ENCODE peak calls at places on chromosomes 5 and 9, in eight cellular contexts. One of them, this sample, is unnamed.

GRCh38 chr5:534006-534742 is 9.9 kb upstream of the SLC9A3 start:
- DNase-seq in activated CD4-positive, alpha-beta memory T cell treated with anti-CD3 and anti-CD28 coated beads for 36 hours: no peak
- DNase-seq in activated CD4-positive, alpha-beta T cell treated with anti-CD3 and anti-CD28 coated beads, Interleukin-2, amount 50 U/mL, for 1 hour: no peak
- DNase-seq in mesendoderm: no peak
- DNase-seq in HepG2: no peak
- DNase-seq in colonic mucosa: no peak
- DNase-seq in iris pigment epithelial cell: no peak
- DNase-seq in AG20443: no peak
- DNase-seq in this sample: no peak

GRCh38 chr5:177399903-177400868 is at the start of gene PFN3:
- DNase-seq in activated CD4-positive, alpha-beta memory T cell treated with anti-CD3 and anti-CD28 coated beads for 36 hours: no peak
- DNase-seq in activated CD4-positive, alpha-beta T cell treated with anti-CD3 and anti-CD28 coated beads, Interleukin-2, amount 50 U/mL, for 1 hour: no peak
- DNase-seq in mesendoderm: no peak
- DNase-seq in HepG2: no peak
- DNase-seq in colonic mucosa: peak; percentile 86
- DNase-seq in iris pigment epithelial cell: peak; percentile 30
- DNase-seq in AG20443: peak; percentile 55
- DNase-seq in this sample: no peak

GRCh38 chr9:7369384-7369821 is 430.2 kb downstream of the DMAC1 start:
- DNase-seq in activated CD4-positive, alpha-beta memory T cell treated with anti-CD3 and anti-CD28 coated beads for 36 hours: no peak
- DNase-seq in activated CD4-positive, alpha-beta T cell treated with anti-CD3 and anti-CD28 coated beads, Interleukin-2, amount 50 U/mL, for 1 hour: no peak
- DNase-seq in mesendoderm: no peak
- DNase-seq in HepG2: no peak
- DNase-seq in colonic mucosa: no peak
- DNase-seq in iris pigment epithelial cell: peak; percentile 1
- DNase-seq in AG20443: no peak
- DNase-seq in this sample: no peak

GRCh38 chr5:133420440-133421301 is 191.7 kb downstream of the FSTL4 start:
- DNase-seq in activated CD4-positive, alpha-beta memory T cell treated with anti-CD3 and anti-CD28 coated beads for 36 hours: no peak
- DNase-seq in activated CD4-positive, alpha-beta T cell treated with anti-CD3 and anti-CD28 coated beads, Interleukin-2, amount 50 U/mL, for 1 hour: no peak
- DNase-seq in mesendoderm: no peak
- DNase-seq in HepG2: no peak
- DNase-seq in colonic mucosa: no peak
- DNase-seq in iris pigment epithelial cell: no peak
- DNase-seq in AG20443: no peak
- DNase-seq in this sample: peak; percentile 28

GRCh38 chr5:130536726-130537125 is 628.3 kb downstream of the HINT1 start:
- DNase-seq in activated CD4-positive, alpha-beta memory T cell treated with anti-CD3 and anti-CD28 coated beads for 36 hours: no peak
- DNase-seq in activated CD4-positive, alpha-beta T cell treated with anti-CD3 and anti-CD28 coated beads, Interleukin-2, amount 50 U/mL, for 1 hour: no peak
- DNase-seq in mesendoderm: no peak
- DNase-seq in HepG2: no peak
- DNase-seq in colonic mucosa: no peak
- DNase-seq in iris pigment epithelial cell: no peak
- DNase-seq in AG20443: no peak
- DNase-seq in this sample: no peak

GRCh38 chr5:133818031-133818431 is 150.4 kb downstream of the C5orf15 start:
- DNase-seq in activated CD4-positive, alpha-beta memory T cell treated with anti-CD3 and anti-CD28 coated beads for 36 hours: no peak
- DNase-seq in activated CD4-positive, alpha-beta T cell treated with anti-CD3 and anti-CD28 coated beads, Interleukin-2, amount 50 U/mL, for 1 hour: no peak
- DNase-seq in mesendoderm: peak; percentile 19
- DNase-seq in HepG2: no peak
- DNase-seq in colonic mucosa: no peak
- DNase-seq in iris pigment epithelial cell: peak; percentile 17
- DNase-seq in AG20443: peak; percentile 45
- DNase-seq in this sample: no peak

GRCh38 chr5:125326114-125326513 is 579.7 kb upstream of the ZNF608 start:
- DNase-seq in activated CD4-positive, alpha-beta memory T cell treated with anti-CD3 and anti-CD28 coated beads for 36 hours: no peak
- DNase-seq in activated CD4-positive, alpha-beta T cell treated with anti-CD3 and anti-CD28 coated beads, Interleukin-2, amount 50 U/mL, for 1 hour: no peak
- DNase-seq in mesendoderm: no peak
- DNase-seq in HepG2: no peak
- DNase-seq in colonic mucosa: peak; percentile 40
- DNase-seq in iris pigment epithelial cell: peak; percentile 89
- DNase-seq in AG20443: peak; percentile 45
- DNase-seq in this sample: no peak

GRCh38 chr5:177390363-177391300 is 6.4 kb downstream of the SLC34A1 start:
- DNase-seq in activated CD4-positive, alpha-beta memory T cell treated with anti-CD3 and anti-CD28 coated beads for 36 hours: peak; percentile 94
- DNase-seq in activated CD4-positive, alpha-beta T cell treated with anti-CD3 and anti-CD28 coated beads, Interleukin-2, amount 50 U/mL, for 1 hour: peak; percentile 86
- DNase-seq in mesendoderm: peak; percentile 94
- DNase-seq in HepG2: peak; percentile 79
- DNase-seq in colonic mucosa: peak; percentile 90
- DNase-seq in iris pigment epithelial cell: peak; percentile 76
- DNase-seq in AG20443: peak; percentile 91
- DNase-seq in this sample: peak; percentile 96

GRCh38 chr9:127771570-127772189 is 6.8 kb downstream of the SH2D3C start:
- DNase-seq in activated CD4-positive, alpha-beta memory T cell treated with anti-CD3 and anti-CD28 coated beads for 36 hours: no peak
- DNase-seq in activated CD4-positive, alpha-beta T cell treated with anti-CD3 and anti-CD28 coated beads, Interleukin-2, amount 50 U/mL, for 1 hour: no peak
- DNase-seq in mesendoderm: no peak
- DNase-seq in HepG2: no peak
- DNase-seq in colonic mucosa: no peak
- DNase-seq in iris pigment epithelial cell: no peak
- DNase-seq in AG20443: no peak
- DNase-seq in this sample: no peak

GRCh38 chr5:53601570-53601969 is 41.1 kb downstream of the NDUFS4 start:
- DNase-seq in activated CD4-positive, alpha-beta memory T cell treated with anti-CD3 and anti-CD28 coated beads for 36 hours: no peak
- DNase-seq in activated CD4-positive, alpha-beta T cell treated with anti-CD3 and anti-CD28 coated beads, Interleukin-2, amount 50 U/mL, for 1 hour: no peak
- DNase-seq in mesendoderm: no peak
- DNase-seq in HepG2: peak; percentile 33
- DNase-seq in colonic mucosa: no peak
- DNase-seq in iris pigment epithelial cell: peak; percentile 87
- DNase-seq in AG20443: no peak
- DNase-seq in this sample: no peak

GRCh38 chr5:134174841-134175839 is 1.6 kb downstream of the SKP1 start:
- DNase-seq in activated CD4-positive, alpha-beta memory T cell treated with anti-CD3 and anti-CD28 coated beads for 36 hours: no peak
- DNase-seq in activated CD4-positive, alpha-beta T cell treated with anti-CD3 and anti-CD28 coated beads, Interleukin-2, amount 50 U/mL, for 1 hour: no peak
- DNase-seq in mesendoderm: peak; percentile 50
- DNase-seq in HepG2: peak; percentile 34
- DNase-seq in colonic mucosa: no peak
- DNase-seq in iris pigment epithelial cell: peak; percentile 70
- DNase-seq in AG20443: peak; percentile 19
- DNase-seq in this sample: no peak

GRCh38 chr5:24642022-24642421 is 2.8 kb downstream of the CDH10 start:
- DNase-seq in activated CD4-positive, alpha-beta memory T cell treated with anti-CD3 and anti-CD28 coated beads for 36 hours: no peak
- DNase-seq in activated CD4-positive, alpha-beta T cell treated with anti-CD3 and anti-CD28 coated beads, Interleukin-2, amount 50 U/mL, for 1 hour: no peak
- DNase-seq in mesendoderm: peak; percentile 46
- DNase-seq in HepG2: peak; percentile 16
- DNase-seq in colonic mucosa: no peak
- DNase-seq in iris pigment epithelial cell: peak; percentile 46
- DNase-seq in AG20443: peak; percentile 10
- DNase-seq in this sample: peak; percentile 54

GRCh38 chr9:8845376-8845775 is 1045.8 kb upstream of the DMAC1 start:
- DNase-seq in activated CD4-positive, alpha-beta memory T cell treated with anti-CD3 and anti-CD28 coated beads for 36 hours: no peak
- DNase-seq in activated CD4-positive, alpha-beta T cell treated with anti-CD3 and anti-CD28 coated beads, Interleukin-2, amount 50 U/mL, for 1 hour: no peak
- DNase-seq in mesendoderm: no peak
- DNase-seq in HepG2: no peak
- DNase-seq in colonic mucosa: no peak
- DNase-seq in iris pigment epithelial cell: no peak
- DNase-seq in AG20443: no peak
- DNase-seq in this sample: no peak

GRCh38 chr5:87807783-87808182 is 395.1 kb upstream of the CCNH start:
- DNase-seq in activated CD4-positive, alpha-beta memory T cell treated with anti-CD3 and anti-CD28 coated beads for 36 hours: no peak
- DNase-seq in activated CD4-positive, alpha-beta T cell treated with anti-CD3 and anti-CD28 coated beads, Interleukin-2, amount 50 U/mL, for 1 hour: no peak
- DNase-seq in mesendoderm: no peak
- DNase-seq in HepG2: no peak
- DNase-seq in colonic mucosa: no peak
- DNase-seq in iris pigment epithelial cell: no peak
- DNase-seq in AG20443: no peak
- DNase-seq in this sample: no peak

GRCh38 chr9:133522073-133522910 is 2.5 kb downstream of the MYMK start:
- DNase-seq in activated CD4-positive, alpha-beta memory T cell treated with anti-CD3 and anti-CD28 coated beads for 36 hours: no peak
- DNase-seq in activated CD4-positive, alpha-beta T cell treated with anti-CD3 and anti-CD28 coated beads, Interleukin-2, amount 50 U/mL, for 1 hour: no peak
- DNase-seq in mesendoderm: no peak
- DNase-seq in HepG2: no peak
- DNase-seq in colonic mucosa: peak; percentile 70
- DNase-seq in iris pigment epithelial cell: no peak
- DNase-seq in AG20443: no peak
- DNase-seq in this sample: no peak

GRCh38 chr9:121557581-121558422 is 58.2 kb upstream of the GGTA1 start:
- DNase-seq in activated CD4-positive, alpha-beta memory T cell treated with anti-CD3 and anti-CD28 coated beads for 36 hours: peak; percentile 13
- DNase-seq in activated CD4-positive, alpha-beta T cell treated with anti-CD3 and anti-CD28 coated beads, Interleukin-2, amount 50 U/mL, for 1 hour: no peak
- DNase-seq in mesendoderm: peak; percentile 89
- DNase-seq in HepG2: no peak
- DNase-seq in colonic mucosa: peak; percentile 44
- DNase-seq in iris pigment epithelial cell: peak; percentile 89
- DNase-seq in AG20443: peak; percentile 90
- DNase-seq in this sample: peak; percentile 88

GRCh38 chr5:43215073-43215631 is 23.1 kb downstream of the NIM1K start:
- DNase-seq in activated CD4-positive, alpha-beta memory T cell treated with anti-CD3 and anti-CD28 coated beads for 36 hours: no peak
- DNase-seq in activated CD4-positive, alpha-beta T cell treated with anti-CD3 and anti-CD28 coated beads, Interleukin-2, amount 50 U/mL, for 1 hour: no peak
- DNase-seq in mesendoderm: no peak
- DNase-seq in HepG2: no peak
- DNase-seq in colonic mucosa: no peak
- DNase-seq in iris pigment epithelial cell: peak; percentile 55
- DNase-seq in AG20443: peak; percentile 45
- DNase-seq in this sample: no peak

This sample was measured in endodermal cell.